ENCODE peak calls at places on chromosomes 11 and 22, in six cellular contexts. H, P, V, R, D and I are unnamed samples.

GRCh38 chr22:47084226-47084625 is 321.8 kb downstream of the TBC1D22A start:
- DNase-seq in H (no peak), P (no peak), V (no peak), R (no peak), D (no peak), I (no peak)

GRCh38 chr11:103609117-103610066 is 427.0 kb upstream of the DDI1 start:
- DNase-seq in H (no peak), P (no peak), V (no peak), R (no peak), D (peak), I (no peak)

GRCh38 chr11:37533830-37534229 is 935.8 kb upstream of the RAG2 start:
- DNase-seq in H (no peak), P (no peak), V (no peak), R (no peak), D (no peak), I (no peak)

GRCh38 chr11:69129647-69130046 is 26.1 kb upstream of the SMIM38 start:
- DNase-seq in H (no peak), P (no peak), V (no peak), R (no peak), D (no peak), I (no peak)

GRCh38 chr11:46294365-46295309 is 17.2 kb downstream of the CREB3L1 start:
- DNase-seq in H (no peak), P (no peak), V (no peak), R (no peak), D (no peak), I (no peak)

GRCh38 chr11:72723508-72723907 is 28.7 kb downstream of the ARAP1 start:
- DNase-seq in H (no peak), P (no peak), V (no peak), R (no peak), D (no peak), I (no peak)

GRCh38 chr22:42433754-42434153 is 1.6 kb upstream of the NFAM1 start:
- DNase-seq in H (no peak), P (no peak), V (no peak), R (no peak), D (no peak), I (no peak)

GRCh38 chr11:612201-612960 is 3.4 kb downstream of the IRF7 start:
- DNase-seq in H (no peak), P (no peak), V (no peak), R (no peak), D (no peak), I (no peak)

GRCh38 chr22:26835929-26836528 is 178.6 kb downstream of the MIAT start:
- DNase-seq in H (peak), P (peak), V (no peak), R (peak), D (no peak), I (peak)

GRCh38 chr22:46359362-46359761 is 23.8 kb downstream of the TRMU start:
- DNase-seq in H (no peak), P (no peak), V (peak), R (no peak), D (no peak), I (no peak)

GRCh38 chr11:118436639-118437045 is 350 bp downstream of the KMT2A start:
- DNase-seq in H (peak), P (no peak), V (peak), R (no peak), D (no peak), I (no peak)

GRCh38 chr22:39212721-39213376 is 31.9 kb downstream of the PDGFB start:
- DNase-seq in H (no peak), P (no peak), V (peak), R (peak), D (no peak), I (peak)

GRCh38 chr11:13207665-13208594 is 69.7 kb upstream of the BMAL1 start:
- DNase-seq in H (no peak), P (no peak), V (peak), R (no peak), D (peak), I (no peak)

GRCh38 chr11:111402411-111402810 is 23.3 kb upstream of the POU2AF1 start:
- DNase-seq in H (no peak), P (no peak), V (no peak), R (no peak), D (no peak), I (no peak)

GRCh38 chr11:134725939-134726639 is 314.0 kb upstream of the B3GAT1 start:
- DNase-seq in H (no peak), P (no peak), V (peak), R (no peak), D (no peak), I (no peak)
- TF ChIP-seq CTCF in H (no peak), P (no peak), V (peak), R (no peak), D (no peak), I (no peak)

DNA sequence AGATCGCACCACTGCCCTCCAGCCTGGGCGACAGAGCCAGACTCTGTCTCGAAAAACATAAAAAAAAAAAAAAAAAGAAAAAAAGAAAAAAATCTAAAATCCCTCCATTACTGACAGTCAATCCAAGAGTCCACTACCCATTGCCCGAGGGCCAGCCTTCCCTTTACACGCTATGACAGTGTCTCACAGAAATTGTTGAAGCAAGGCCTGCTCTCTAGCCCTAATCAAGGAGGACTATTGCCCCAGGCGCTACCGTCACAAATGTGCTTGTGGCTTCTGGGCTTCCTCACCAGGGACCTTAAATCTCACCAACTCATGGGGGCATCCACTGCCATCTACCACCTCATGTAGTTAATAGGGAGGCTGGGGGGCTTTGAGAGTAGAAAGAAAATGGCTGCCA is 49.9 kb downstream of the UBASH3B start:
- DNase-seq in H (no peak), P (no peak), V (no peak), R (no peak), D (no peak), I (no peak)
- TF ChIP-seq CTCF in H (no peak), P (no peak), V (no peak), R (no peak), D (no peak), I (no peak)

DNA sequence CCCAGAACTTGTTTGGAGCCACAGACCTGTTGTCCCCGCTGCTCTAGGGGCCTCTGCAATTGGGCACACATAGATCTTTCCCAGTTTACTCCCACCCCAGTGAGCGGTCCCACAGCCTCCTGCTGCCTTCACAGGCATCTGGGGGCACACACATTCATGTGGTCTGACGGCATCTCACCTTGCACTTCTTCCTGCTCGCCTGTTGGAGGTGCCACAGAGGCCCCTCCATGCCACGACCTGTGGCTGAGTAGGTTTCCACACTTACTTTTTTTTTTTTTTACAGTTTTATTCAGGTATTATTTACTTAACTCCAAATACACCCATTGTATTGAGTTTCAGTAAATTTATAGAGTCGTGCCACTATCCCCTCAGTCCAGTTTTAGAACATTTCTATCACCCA is 68.9 kb upstream of the SEPTIN5 start:
- DNase-seq in H (no peak), P (no peak), V (no peak), R (no peak), D (no peak), I (no peak)
- TF ChIP-seq CTCF in H (no peak), P (no peak), V (no peak), R (no peak), D (no peak), I (no peak)

DNA sequence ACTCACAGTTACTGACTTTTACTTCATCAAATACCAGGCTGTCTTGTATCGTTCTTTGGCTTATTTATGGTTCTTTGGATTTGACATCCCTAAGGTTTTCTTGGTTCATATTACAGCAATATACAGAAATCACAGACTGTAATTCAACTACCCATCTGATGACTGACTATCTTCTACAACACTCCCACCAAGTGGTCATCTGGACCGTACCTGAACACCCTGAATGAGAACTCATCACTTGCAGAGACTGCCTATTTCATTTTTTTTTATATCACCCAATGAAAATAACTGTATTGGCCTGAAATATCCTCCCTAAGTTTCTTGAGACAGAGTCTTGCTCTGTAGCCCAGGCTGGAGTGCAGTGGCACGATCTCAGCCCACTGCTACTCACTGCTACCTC is 9.5 kb upstream of the UPB1 start:
- DNase-seq in H (no peak), P (no peak), V (no peak), R (no peak), D (no peak), I (no peak)
- TF ChIP-seq CTCF in H (peak), P (peak), V (peak), R (no peak), D (peak), I (peak)

DNA sequence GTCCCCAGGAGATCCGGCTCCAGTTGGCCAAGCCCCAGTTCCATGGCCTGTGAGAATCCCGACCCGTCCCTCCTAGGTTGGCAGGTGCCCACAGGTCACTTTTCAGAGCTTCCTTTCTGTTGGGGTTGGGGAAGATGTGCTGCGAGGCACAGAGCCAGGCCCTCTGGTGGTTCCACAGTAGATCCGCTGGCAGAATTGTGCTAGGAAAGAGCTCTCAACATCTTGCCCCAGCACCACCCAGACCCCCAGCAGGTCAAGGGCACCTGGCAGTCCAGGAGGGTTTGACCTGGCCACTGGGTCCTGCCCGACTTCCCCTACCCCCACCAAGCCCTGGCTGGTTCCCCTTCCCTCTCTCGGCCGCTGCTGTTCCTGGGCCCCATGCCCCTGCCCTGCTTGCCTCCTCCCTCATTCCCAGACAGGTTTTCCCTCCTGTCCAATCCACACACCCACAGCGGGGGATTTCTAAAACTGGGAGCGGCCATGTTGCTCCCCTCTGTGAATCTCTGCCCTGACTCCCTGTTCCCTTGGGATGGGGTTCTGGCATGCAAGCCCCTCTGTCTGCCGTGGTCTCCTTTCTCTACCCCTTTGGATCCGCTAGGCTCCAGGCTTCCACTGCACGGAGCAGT is 26.2 kb upstream of the GCAT start:
- DNase-seq in H (no peak), P (no peak), V (no peak), R (no peak), D (no peak), I (no peak)
- TF ChIP-seq CTCF in H (no peak), P (no peak), V (no peak), R (no peak), D (peak), I (no peak)

GRCh38 chr11:78766997-78767396 is 192.3 kb upstream of the NARS2 start:
- DNase-seq in H (no peak), P (no peak), V (no peak), R (no peak), D (no peak), I (no peak)

GRCh38 chr11:78767409-78767932 is 192.8 kb upstream of the NARS2 start:
- DNase-seq in H (no peak), P (no peak), V (no peak), R (no peak), D (no peak), I (no peak)

GRCh38 chr11:78762105-78762504 is 187.4 kb upstream of the NARS2 start:
- DNase-seq in H (no peak), P (no peak), V (no peak), R (no peak), D (no peak), I (no peak)

GRCh38 chr11:78764946-78765345 is 190.3 kb upstream of the NARS2 start:
- DNase-seq in H (no peak), P (no peak), V (no peak), R (no peak), D (no peak), I (no peak)

DNA sequence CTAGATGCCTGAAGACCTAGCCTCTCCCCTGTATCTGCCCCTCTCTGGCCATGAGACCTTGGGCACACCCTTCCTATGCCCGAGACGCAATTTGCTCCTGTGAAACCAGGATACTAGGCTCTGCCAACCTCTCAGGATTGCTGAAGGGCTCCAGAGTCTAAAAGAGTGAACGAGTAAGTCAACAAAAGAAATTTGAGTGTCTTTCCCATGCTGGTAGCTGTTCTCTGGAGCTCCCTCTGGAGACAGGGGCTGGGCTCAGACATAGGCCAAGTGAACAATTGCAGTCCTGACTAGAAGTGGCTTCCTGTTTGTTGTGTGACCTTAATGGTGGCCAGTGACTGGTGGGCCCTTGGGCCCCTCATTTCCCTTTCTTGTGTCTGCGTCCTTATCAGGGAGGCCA is 189.0 kb upstream of the NARS2 start:
- DNase-seq in H (no peak), P (no peak), V (no peak), R (no peak), D (no peak), I (no peak)
- TF ChIP-seq CTCF in H (no peak), P (no peak), V (peak), R (no peak), D (no peak), I (no peak)

GRCh38 chr11:114197799-114198500 is 98.2 kb upstream of the NNMT start:
- DNase-seq in H (no peak), P (no peak), V (peak), R (no peak), D (peak), I (no peak)

GRCh38 chr11:114199051-114199450 is 97.1 kb upstream of the NNMT start:
- DNase-seq in H (no peak), P (no peak), V (no peak), R (no peak), D (no peak), I (no peak)

GRCh38 chr11:114196994-114197702 is 99.1 kb upstream of the NNMT start:
- DNase-seq in H (no peak), P (no peak), V (no peak), R (no peak), D (no peak), I (peak)

GRCh38 chr11:114193730-114194674 is 102.2 kb upstream of the NNMT start:
- DNase-seq in H (no peak), P (no peak), V (no peak), R (no peak), D (no peak), I (no peak)

GRCh38 chr11:114195981-114196731 is 100.0 kb upstream of the NNMT start:
- DNase-seq in H (peak), P (no peak), V (peak), R (no peak), D (no peak), I (peak)
- TF ChIP-seq CTCF in H (no peak), P (no peak), V (no peak), R (no peak), D (peak), I (no peak)

GRCh38 chr11:64564947-64565889 is 25.8 kb upstream of the SLC22A12 start:
- DNase-seq in H (no peak), P (no peak), V (peak), R (no peak), D (no peak), I (no peak)
- TF ChIP-seq CTCF in H (no peak), P (no peak), V (no peak), R (no peak), D (no peak), I (peak)